ENCODE peak calls at places on chromosomes 4 and X, in five cellular contexts. K, X, H, O and Y are unnamed samples.
A peak's percentile ranks its signal among the peaks of the same experiment; 100 is the strongest.

GRCh38 chrX:3134316-3134715 is 93.0 kb downstream of the ARSF start:
- DNase-seq in O (no peak), X (no peak), K (no peak), H (no peak), Y (no peak)

GRCh38 chrX:23062359-23062758 is 62.6 kb downstream of the DDX53 start:
- DNase-seq in X (no peak), H (no peak), K (no peak), O (no peak), Y (no peak)

GRCh38 chr4:145840162-145840768 is 98.4 kb downstream of the ZNF827 start:
- DNase-seq in K (peak; percentile 33), X (peak; percentile 89), H (no peak), O (no peak), Y (no peak)

GRCh38 chrX:54786972-54787371 is 11.1 kb downstream of the ITIH6 start:
- DNase-seq in H (no peak), X (no peak), O (no peak), K (peak; percentile 2), Y (no peak)

GRCh38 chr4:55010550-55010949 is 114.8 kb downstream of the KDR start:
- DNase-seq in X (no peak), O (no peak), K (no peak), H (no peak), Y (no peak)

GRCh38 chr4:177484613-177485021 is 42.4 kb upstream of the AGA start:
- DNase-seq in X (no peak), K (no peak), H (no peak), O (no peak), Y (no peak)

GRCh38 chr4:4666187-4666586 is 124.3 kb upstream of the STX18 start:
- DNase-seq in K (no peak), H (no peak), O (no peak), X (no peak), Y (no peak)

GRCh38 chr4:70721747-70722146 is at the start of gene RUFY3:
- DNase-seq in O (no peak), H (no peak), X (no peak), K (peak; percentile 93), Y (no peak)

GRCh38 chrX:21745756-21746155 is 12.2 kb downstream of the SMPX start:
- DNase-seq in H (no peak), O (no peak), X (peak; percentile 29), K (peak; percentile 25), Y (no peak)

GRCh38 chr4:1309261-1310010 is 19.7 kb downstream of the MAEA start:
- DNase-seq in H (peak; percentile 60), X (no peak), O (peak; percentile 64), K (no peak), Y (peak; percentile 80)

GRCh38 chr4:61556277-61556676 is 356.2 kb downstream of the ADGRL3 start:
- DNase-seq in X (no peak), O (no peak), H (no peak), K (no peak), Y (no peak)

GRCh38 chr4:93199492-93199891 is 629.1 kb upstream of the ATOH1 start:
- DNase-seq in K (peak; percentile 91), O (no peak), H (no peak), X (peak; percentile 80), Y (no peak)

GRCh38 chrX:150546711-150547153 is 21.7 kb upstream of the MTM1 start:
- DNase-seq in K (no peak), X (peak; percentile 19), O (no peak), H (no peak), Y (no peak)

GRCh38 chr4:8863759-8864682 is 7.6 kb downstream of the HMX1 start:
- DNase-seq in K (no peak), O (no peak), H (no peak), X (no peak), Y (no peak)

GRCh38 chr4:69078852-69079251 is 17.4 kb upstream of the UGT2B7 start:
- DNase-seq in O (no peak), H (no peak), K (no peak), X (no peak), Y (no peak)

GRCh38 chrX:134634691-134635090 is 23.6 kb downstream of the PLAC1 start:
- DNase-seq in H (no peak), K (no peak), O (no peak), X (no peak), Y (no peak)

GRCh38 chrX:118872102-118872566 is 48.5 kb downstream of the ZCCHC12 start:
- DNase-seq in K (peak; percentile 6), H (no peak), X (no peak), O (no peak), Y (no peak)

GRCh38 chr4:156767911-156768415 is 203.6 kb downstream of the PDGFC start:
- DNase-seq in O (no peak), X (no peak), H (no peak), K (no peak), Y (no peak)

GRCh38 chr4:2787230-2788100 is 5.4 kb upstream of the SH3BP2 start:
- DNase-seq in K (no peak), X (peak; percentile 93), H (peak; percentile 22), O (no peak), Y (no peak)

GRCh38 chrX:132090370-132091152 is 37.3 kb downstream of the FRMD7 start:
- DNase-seq in K (no peak), X (peak; percentile 15), H (no peak), O (no peak), Y (no peak)

GRCh38 chr4:35970366-35970960 is 273.9 kb downstream of the ARAP2 start:
- DNase-seq in H (no peak), O (no peak), X (no peak), K (no peak), Y (no peak)

GRCh38 chr4:35175894-35176293 is 1068.4 kb downstream of the ARAP2 start:
- DNase-seq in H (no peak), K (no peak), O (no peak), X (no peak), Y (no peak)

GRCh38 chrX:72121381-72121780 is 10.3 kb downstream of the RTL5 start:
- DNase-seq in O (no peak), X (peak; percentile 44), H (peak; percentile 37), K (no peak), Y (peak; percentile 19)

GRCh38 chrX:155563099-155563498 is 49.7 kb downstream of the TMLHE start:
- DNase-seq in H (no peak), K (no peak), O (no peak), X (no peak), Y (no peak)

GRCh38 chr4:147355849-147356248 is 125.0 kb upstream of the EDNRA start:
- DNase-seq in H (no peak), O (no peak), K (no peak), X (no peak), Y (no peak)

GRCh38 chrX:32948130-32948529 is 263.2 kb downstream of the DMD start:
- DNase-seq in H (no peak), O (no peak), K (no peak), X (no peak), Y (no peak)

GRCh38 chr4:84167579-84167978 is 331.5 kb downstream of the NKX6-1 start:
- DNase-seq in K (no peak), X (no peak), H (no peak), O (no peak), Y (no peak)

GRCh38 chr4:128483041-128483440 is 195.4 kb upstream of the PGRMC2 start:
- DNase-seq in H (no peak), O (no peak), X (no peak), K (no peak), Y (no peak)